ENCODE peak calls at places on chromosomes 7 and 10, in eight cellular contexts. O, P, Y, Q, W, Z, H and N are unnamed samples.
A peak's percentile ranks its signal among the peaks of the same experiment; 100 is the strongest.

GRCh38 chr10:65931291-65932080 is 994.4 kb upstream of the LRRTM3 start:
- DNase-seq in O (no peak), P (no peak), Y (no peak), Q (no peak), W (no peak), Z (no peak), H (no peak), N (no peak)

GRCh38 chr7:85887133-85887532 is 700.3 kb upstream of the SEMA3D start:
- DNase-seq in O (no peak), P (no peak), Y (no peak), Q (no peak), W (no peak), Z (no peak), H (no peak), N (no peak)

GRCh38 chr7:101939136-101939695 is 121.8 kb downstream of the CUX1 start:
- DNase-seq in O (no peak), P (no peak), Y (no peak), Q (no peak), W (peak; percentile 82), Z (no peak), H (no peak), N (no peak)

GRCh38 chr7:43764807-43765491 is 6.5 kb downstream of the BLVRA start:
- DNase-seq in O (peak; percentile 63), P (no peak), Y (no peak), Q (no peak), W (no peak), Z (peak; percentile 82), H (no peak), N (no peak)

GRCh38 chr10:97542169-97543024 is 30.2 kb upstream of the ANKRD2 start:
- DNase-seq in O (peak; percentile 82), P (peak; percentile 84), Y (no peak), Q (peak; percentile 97), W (no peak), Z (peak; percentile 94), H (peak; percentile 37), N (no peak)

GRCh38 chr7:46393142-46393541 is 472.1 kb upstream of the IGFBP3 start:
- DNase-seq in O (no peak), P (no peak), Y (no peak), Q (no peak), W (no peak), Z (no peak), H (no peak), N (no peak)

GRCh38 chr7:33727415-33727814 is 177.9 kb upstream of the BMPER start:
- DNase-seq in O (no peak), P (no peak), Y (no peak), Q (no peak), W (no peak), Z (no peak), H (no peak), N (no peak)

GRCh38 chr7:115679423-115679822 is 351.1 kb downstream of the TFEC start:
- DNase-seq in O (no peak), P (no peak), Y (no peak), Q (no peak), W (no peak), Z (no peak), H (no peak), N (no peak)

GRCh38 chr7:43572516-43573049 is 10.3 kb upstream of the STK17A start:
- DNase-seq in O (peak; percentile 77), P (no peak), Y (no peak), Q (peak; percentile 99), W (no peak), Z (peak; percentile 83), H (peak; percentile 27), N (no peak)

GRCh38 chr7:27697861-27698430 is 35.3 kb upstream of the HIBADH start:
- DNase-seq in O (no peak), P (no peak), Y (no peak), Q (no peak), W (peak; percentile 64), Z (no peak), H (peak; percentile 65), N (peak; percentile 36)

GRCh38 chr10:8033812-8034665 is 20.4 kb upstream of the GATA3 start:
- DNase-seq in O (no peak), P (no peak), Y (no peak), Q (no peak), W (no peak), Z (no peak), H (no peak), N (no peak)

GRCh38 chr10:112250555-112250954 is 32.6 kb upstream of the TECTB start:
- DNase-seq in O (no peak), P (no peak), Y (no peak), Q (no peak), W (no peak), Z (peak; percentile 50), H (no peak), N (no peak)

GRCh38 chr7:128405345-128406146 is 4.2 kb downstream of the IMPDH1 start:
- DNase-seq in O (no peak), P (no peak), Y (no peak), Q (no peak), W (peak; percentile 74), Z (peak; percentile 67), H (peak; percentile 58), N (peak; percentile 90)

GRCh38 chr10:37467246-37467645 is 341.8 kb downstream of the ANKRD30A start:
- DNase-seq in O (no peak), P (no peak), Y (no peak), Q (no peak), W (no peak), Z (no peak), H (no peak), N (no peak)
- TF ChIP-seq CTCF in O (no peak), P (no peak), Y (no peak), Q (no peak), W (no peak), Z (no peak), H (no peak), N (no peak)

GRCh38 chr7:68969571-68969970 is 628.7 kb upstream of the AUTS2 start:
- DNase-seq in O (no peak), P (no peak), Y (no peak), Q (no peak), W (no peak), Z (no peak), H (no peak), N (no peak)
- TF ChIP-seq CTCF in O (no peak), P (no peak), Y (no peak), Q (no peak), W (no peak), Z (no peak), H (no peak), N (no peak)

GRCh38 chr10:129277080-129277479 is 190.0 kb upstream of the MGMT start:
- DNase-seq in O (no peak), P (no peak), Y (no peak), Q (no peak), W (no peak), Z (no peak), H (no peak), N (no peak)

GRCh38 chr10:129275886-129276285 is 191.2 kb upstream of the MGMT start:
- DNase-seq in O (no peak), P (no peak), Y (no peak), Q (no peak), W (no peak), Z (no peak), H (no peak), N (no peak)

GRCh38 chr10:129277804-129278203 is 189.2 kb upstream of the MGMT start:
- DNase-seq in O (no peak), P (no peak), Y (no peak), Q (no peak), W (no peak), Z (no peak), H (no peak), N (no peak)

GRCh38 chr10:129272859-129273258 is 194.2 kb upstream of the MGMT start:
- DNase-seq in O (no peak), P (no peak), Y (no peak), Q (no peak), W (no peak), Z (no peak), H (no peak), N (no peak)

GRCh38 chr10:129274928-129275474 is 192.0 kb upstream of the MGMT start:
- DNase-seq in O (no peak), P (no peak), Y (peak; percentile 19), Q (no peak), W (no peak), Z (no peak), H (no peak), N (no peak)
- TF ChIP-seq CTCF in O (peak; percentile 15), P (no peak), Y (peak; percentile 66), Q (no peak), W (no peak), Z (no peak), H (no peak), N (no peak)

GRCh38 chr7:93601363-93601762 is 26.8 kb upstream of the CALCR start:
- DNase-seq in O (no peak), P (no peak), Y (no peak), Q (no peak), W (no peak), Z (no peak), H (no peak), N (no peak)
- TF ChIP-seq CTCF in O (peak; percentile 23), P (no peak), Y (no peak), Q (peak; percentile 8), W (peak; percentile 14), Z (no peak), H (no peak), N (no peak)

GRCh38 chr10:114042895-114043531 is 653 bp upstream of the ADRB1 start:
- DNase-seq in O (no peak), P (peak; percentile 80), Y (peak; percentile 25), Q (peak; percentile 58), W (peak; percentile 72), Z (peak; percentile 42), H (peak; percentile 40), N (peak; percentile 67)
- TF ChIP-seq CTCF in O (no peak), P (no peak), Y (no peak), Q (no peak), W (no peak), Z (no peak), H (no peak), N (no peak)